ENCODE peak calls at places on chromosomes 12 and 14, in six cellular contexts. One of them, this sample, is unnamed.

GRCh38 chr12:51924551-51925399 is 17.5 kb downstream of the ACVRL1 start:
- DNase-seq in mesenchymal stem cell: no peak
- DNase-seq in neuronal stem cell: no peak
- DNase-seq in IMR-90: no peak
- DNase-seq in trophoblast cell: peak
- DNase-seq in H1: no peak
- DNase-seq in this sample: no peak

GRCh38 chr14:95495538-95496025 is 20.9 kb downstream of the SYNE3 start:
- DNase-seq in mesenchymal stem cell: no peak
- DNase-seq in neuronal stem cell: no peak
- DNase-seq in IMR-90: no peak
- DNase-seq in trophoblast cell: peak
- DNase-seq in H1: no peak
- DNase-seq in this sample: no peak

GRCh38 chr12:127811988-127812387 is 455.0 kb upstream of the TMEM132C start:
- DNase-seq in mesenchymal stem cell: peak
- DNase-seq in neuronal stem cell: peak
- DNase-seq in IMR-90: no peak
- DNase-seq in trophoblast cell: peak
- DNase-seq in H1: no peak
- DNase-seq in this sample: peak

GRCh38 chr12:124233041-124233836 is 61.7 kb upstream of the RFLNA start:
- DNase-seq in mesenchymal stem cell: peak
- DNase-seq in neuronal stem cell: no peak
- DNase-seq in IMR-90: peak
- DNase-seq in trophoblast cell: peak
- DNase-seq in H1: no peak
- DNase-seq in this sample: no peak

GRCh38 chr12:62854024-62854423 is 80.9 kb downstream of the PPM1H start:
- DNase-seq in mesenchymal stem cell: no peak
- DNase-seq in neuronal stem cell: no peak
- DNase-seq in IMR-90: no peak
- DNase-seq in trophoblast cell: no peak
- DNase-seq in H1: no peak
- DNase-seq in this sample: no peak

GRCh38 chr12:18383203-18383602 is 121.9 kb downstream of the PIK3C2G start:
- DNase-seq in mesenchymal stem cell: peak
- DNase-seq in neuronal stem cell: peak
- DNase-seq in IMR-90: peak
- DNase-seq in trophoblast cell: peak
- DNase-seq in H1: no peak
- DNase-seq in this sample: no peak

GRCh38 chr12:123533672-123534643 is at the start of gene RILPL1:
- DNase-seq in mesenchymal stem cell: peak
- DNase-seq in neuronal stem cell: peak
- DNase-seq in IMR-90: peak
- DNase-seq in trophoblast cell: peak
- DNase-seq in H1: peak
- DNase-seq in this sample: peak

GRCh38 chr12:12540261-12541013 is 22.2 kb downstream of the DUSP16 start:
- DNase-seq in mesenchymal stem cell: no peak
- DNase-seq in neuronal stem cell: no peak
- DNase-seq in IMR-90: no peak
- DNase-seq in trophoblast cell: no peak
- DNase-seq in H1: no peak
- DNase-seq in this sample: no peak

GRCh38 chr14:53956427-53957201 is at the start of gene BMP4:
- DNase-seq in mesenchymal stem cell: peak
- DNase-seq in neuronal stem cell: no peak
- DNase-seq in IMR-90: peak
- DNase-seq in trophoblast cell: peak
- DNase-seq in H1: peak
- DNase-seq in this sample: peak

GRCh38 chr12:91777268-91777997 is 368.2 kb downstream of the BTG1 start:
- DNase-seq in mesenchymal stem cell: peak
- DNase-seq in neuronal stem cell: no peak
- DNase-seq in IMR-90: peak
- DNase-seq in trophoblast cell: peak
- DNase-seq in H1: no peak
- DNase-seq in this sample: no peak

GRCh38 chr12:60489071-60489470 is 893.2 kb downstream of the SLC16A7 start:
- DNase-seq in mesenchymal stem cell: no peak
- DNase-seq in neuronal stem cell: no peak
- DNase-seq in IMR-90: peak
- DNase-seq in trophoblast cell: no peak
- DNase-seq in H1: no peak
- DNase-seq in this sample: no peak

GRCh38 chr12:108806350-108806749 is 51.0 kb downstream of the SSH1 start:
- DNase-seq in mesenchymal stem cell: peak
- DNase-seq in neuronal stem cell: no peak
- DNase-seq in IMR-90: peak
- DNase-seq in trophoblast cell: no peak
- DNase-seq in H1: no peak
- DNase-seq in this sample: no peak

GRCh38 chr12:101967506-101967905 is 90.1 kb downstream of the DRAM1 start:
- DNase-seq in mesenchymal stem cell: no peak
- DNase-seq in neuronal stem cell: no peak
- DNase-seq in IMR-90: no peak
- DNase-seq in trophoblast cell: no peak
- DNase-seq in H1: no peak
- DNase-seq in this sample: no peak

GRCh38 chr14:58747181-58747580 is 109.4 kb downstream of the DACT1 start:
- DNase-seq in mesenchymal stem cell: peak
- DNase-seq in neuronal stem cell: no peak
- DNase-seq in IMR-90: peak
- DNase-seq in trophoblast cell: peak
- DNase-seq in H1: no peak
- DNase-seq in this sample: no peak

GRCh38 chr12:112862570-112863137 is 44.1 kb upstream of the OAS1 start:
- DNase-seq in mesenchymal stem cell: no peak
- DNase-seq in neuronal stem cell: no peak
- DNase-seq in IMR-90: no peak
- DNase-seq in trophoblast cell: no peak
- DNase-seq in H1: no peak
- DNase-seq in this sample: no peak

GRCh38 chr14:93793555-93793954 is 5.3 kb upstream of the PRIMA1 start:
- DNase-seq in mesenchymal stem cell: no peak
- DNase-seq in neuronal stem cell: no peak
- DNase-seq in IMR-90: no peak
- DNase-seq in trophoblast cell: no peak
- DNase-seq in H1: no peak
- DNase-seq in this sample: no peak

GRCh38 chr12:52231305-52232232 is 1.5 kb upstream of the KRT7 start:
- DNase-seq in mesenchymal stem cell: no peak
- DNase-seq in neuronal stem cell: no peak
- DNase-seq in IMR-90: no peak
- DNase-seq in trophoblast cell: peak
- DNase-seq in H1: no peak
- DNase-seq in this sample: no peak

DNA sequence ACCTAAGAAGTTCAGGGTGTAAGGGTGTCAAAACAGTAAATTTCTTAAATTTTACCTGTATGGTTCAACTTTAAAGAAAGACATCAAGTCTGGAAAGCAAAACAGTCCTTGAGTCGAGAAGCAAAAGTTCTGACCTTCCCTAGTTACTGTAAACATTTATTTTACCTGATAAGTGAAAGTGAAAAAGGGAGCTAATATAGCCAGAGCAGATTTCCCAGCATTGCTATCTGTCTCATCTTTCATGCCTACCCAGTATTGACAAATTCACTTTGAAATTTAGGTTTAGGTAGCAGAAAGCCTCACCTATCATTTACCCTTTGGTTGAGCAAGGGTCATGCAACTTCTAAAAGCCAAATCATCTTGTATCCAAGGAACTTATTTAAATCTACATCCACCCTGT is 24.5 kb downstream of the SLC38A4 start:
- DNase-seq in mesenchymal stem cell: no peak
- DNase-seq in neuronal stem cell: no peak
- DNase-seq in IMR-90: no peak
- DNase-seq in trophoblast cell: no peak
- DNase-seq in H1: no peak
- DNase-seq in this sample: no peak
- H3K14ac ChIP-seq in mesenchymal stem cell: no peak
- H3K14ac ChIP-seq in neuronal stem cell: no peak
- H3K14ac ChIP-seq in IMR-90: no peak
- H3K14ac ChIP-seq in trophoblast cell: no peak
- H3K14ac ChIP-seq in H1: no peak
- H3K14ac ChIP-seq in this sample: no peak

DNA sequence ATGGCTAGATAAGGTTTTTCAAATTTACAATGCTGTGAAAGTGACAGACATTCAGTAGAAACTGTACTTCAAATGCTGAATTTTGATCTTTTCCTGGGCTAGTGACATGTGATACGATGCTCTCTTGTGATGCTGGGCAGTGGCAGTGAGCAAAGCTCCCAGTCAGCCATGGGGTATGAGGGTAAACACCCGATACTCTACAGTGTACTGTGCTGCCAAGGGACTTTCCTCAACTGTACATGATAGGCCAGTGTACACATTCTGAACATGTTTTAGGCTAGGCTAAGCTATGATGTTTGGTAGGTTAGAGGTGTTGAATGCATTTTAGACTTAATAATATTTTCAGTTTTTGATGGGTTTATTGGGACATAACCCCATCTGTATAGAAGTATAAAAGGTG is 17.6 kb downstream of the MBIP start:
- DNase-seq in mesenchymal stem cell: no peak
- DNase-seq in neuronal stem cell: no peak
- DNase-seq in IMR-90: no peak
- DNase-seq in trophoblast cell: no peak
- DNase-seq in H1: no peak
- DNase-seq in this sample: no peak
- H3K14ac ChIP-seq in mesenchymal stem cell: no peak
- H3K14ac ChIP-seq in neuronal stem cell: no peak
- H3K14ac ChIP-seq in IMR-90: no peak
- H3K14ac ChIP-seq in trophoblast cell: no peak
- H3K14ac ChIP-seq in H1: no peak
- H3K14ac ChIP-seq in this sample: no peak

GRCh38 chr14:79528843-79529405 is 682.4 kb downstream of the DIO2 start:
- DNase-seq in mesenchymal stem cell: no peak
- DNase-seq in neuronal stem cell: no peak
- DNase-seq in IMR-90: no peak
- DNase-seq in trophoblast cell: no peak
- DNase-seq in H1: no peak
- DNase-seq in this sample: no peak
- H3K14ac ChIP-seq in mesenchymal stem cell: no peak
- H3K14ac ChIP-seq in neuronal stem cell: no peak
- H3K14ac ChIP-seq in IMR-90: no peak
- H3K14ac ChIP-seq in trophoblast cell: no peak
- H3K14ac ChIP-seq in H1: no peak
- H3K14ac ChIP-seq in this sample: no peak

GRCh38 chr12:70383484-70383883 is 17.4 kb downstream of the KCNMB4 start:
- DNase-seq in mesenchymal stem cell: peak
- DNase-seq in neuronal stem cell: no peak
- DNase-seq in IMR-90: peak
- DNase-seq in trophoblast cell: peak
- DNase-seq in H1: no peak
- DNase-seq in this sample: no peak

GRCh38 chr12:70383886-70384285 is 17.8 kb downstream of the KCNMB4 start:
- DNase-seq in mesenchymal stem cell: no peak
- DNase-seq in neuronal stem cell: no peak
- DNase-seq in IMR-90: no peak
- DNase-seq in trophoblast cell: no peak
- DNase-seq in H1: no peak
- DNase-seq in this sample: no peak

DNA sequence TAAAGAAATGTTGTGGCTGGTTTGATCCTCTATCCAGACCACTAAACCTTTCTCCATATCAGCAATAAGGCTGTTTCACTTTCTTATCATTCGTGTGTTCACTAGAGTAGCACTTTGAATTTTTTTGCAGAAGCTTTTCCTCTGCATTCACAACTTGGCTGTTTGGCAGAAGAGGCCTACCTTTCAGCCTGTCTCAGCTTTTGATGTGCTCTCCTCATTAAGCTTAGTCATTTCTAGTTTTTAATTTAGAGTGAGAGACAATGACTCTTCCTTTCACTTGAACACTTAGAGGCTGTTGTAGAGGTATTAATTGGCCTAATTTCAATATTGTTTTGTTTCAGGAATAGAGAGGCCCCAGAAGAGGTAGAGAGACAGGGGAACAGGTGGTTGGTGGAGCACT is 13.8 kb downstream of the KCNMB4 start:
- DNase-seq in mesenchymal stem cell: no peak
- DNase-seq in neuronal stem cell: no peak
- DNase-seq in IMR-90: no peak
- DNase-seq in trophoblast cell: no peak
- DNase-seq in H1: no peak
- DNase-seq in this sample: no peak
- H3K14ac ChIP-seq in mesenchymal stem cell: no peak
- H3K14ac ChIP-seq in neuronal stem cell: no peak
- H3K14ac ChIP-seq in IMR-90: no peak
- H3K14ac ChIP-seq in trophoblast cell: no peak
- H3K14ac ChIP-seq in H1: no peak
- H3K14ac ChIP-seq in this sample: no peak